ENCODE peak calls at places on chromosomes 4 and X, in eight cellular contexts. U, G, F, A, P, S, V and I are unnamed samples.

GRCh38 chr4:154366956-154367355 is 124.6 kb downstream of the DCHS2 start:
- DNase-seq in U (peak), G (no peak), F (no peak), A (no peak), P (no peak), S (no peak), V (no peak), I (no peak)

GRCh38 chr4:182492456-182492855 is 249.3 kb downstream of the TENM3 start:
- DNase-seq in U (no peak), G (peak), F (no peak), A (peak), P (no peak), S (no peak), V (no peak), I (no peak)

GRCh38 chr4:78552398-78553396 is 1.1 kb downstream of the ANXA3 start:
- DNase-seq in U (peak), G (peak), F (no peak), A (no peak), P (no peak), S (no peak), V (no peak), I (no peak)

GRCh38 chr4:179855471-179855870 is 2387.7 kb upstream of the TENM3 start:
- DNase-seq in U (no peak), G (no peak), F (no peak), A (no peak), P (no peak), S (no peak), V (no peak), I (no peak)

GRCh38 chr4:3271131-3271530 is 21.7 kb upstream of the RGS12 start:
- DNase-seq in U (no peak), G (no peak), F (no peak), A (no peak), P (peak), S (no peak), V (no peak), I (no peak)

GRCh38 chr4:3792813-3793212 is 26.6 kb downstream of the ADRA2C start:
- DNase-seq in U (peak), G (peak), F (no peak), A (no peak), P (no peak), S (no peak), V (no peak), I (peak)

GRCh38 chr4:16865897-16866283 is 32.6 kb downstream of the LDB2 start:
- DNase-seq in U (no peak), G (no peak), F (no peak), A (no peak), P (no peak), S (no peak), V (no peak), I (no peak)

GRCh38 chrX:154056739-154057367 is 37.2 kb upstream of the IRAK1 start:
- DNase-seq in U (no peak), G (no peak), F (no peak), A (no peak), P (no peak), S (no peak), V (no peak), I (no peak)

GRCh38 chr4:143514432-143514831 is 930 bp downstream of the SMARCA5 start:
- DNase-seq in U (peak), G (peak), F (peak), A (peak), P (peak), S (no peak), V (peak), I (peak)

GRCh38 chr4:52574036-52574435 is 85.1 kb downstream of the USP46 start:
- DNase-seq in U (no peak), G (no peak), F (no peak), A (no peak), P (no peak), S (no peak), V (no peak), I (no peak)

GRCh38 chrX:16828126-16828908 is 41.8 kb downstream of the RBBP7 start:
- DNase-seq in U (no peak), G (no peak), F (no peak), A (peak), P (no peak), S (no peak), V (no peak), I (no peak)

GRCh38 chr4:153643406-153644016 is 40.6 kb upstream of the TLR2 start:
- DNase-seq in U (no peak), G (peak), F (no peak), A (peak), P (no peak), S (no peak), V (no peak), I (no peak)

GRCh38 chrX:45767021-45767491 is 566.4 kb upstream of the DIPK2B start:
- DNase-seq in U (no peak), G (no peak), F (no peak), A (peak), P (no peak), S (no peak), V (no peak), I (no peak)

GRCh38 chr4:142452132-142452855 is 393.8 kb downstream of the INPP4B start:
- DNase-seq in U (no peak), G (no peak), F (no peak), A (no peak), P (no peak), S (no peak), V (no peak), I (no peak)

GRCh38 chr4:5629542-5629941 is 78.8 kb downstream of the EVC2 start:
- DNase-seq in U (no peak), G (no peak), F (no peak), A (no peak), P (no peak), S (no peak), V (no peak), I (no peak)

GRCh38 chrX:22627576-22627975 is 354.9 kb downstream of the CBLL2 start:
- DNase-seq in U (no peak), G (no peak), F (no peak), A (no peak), P (no peak), S (no peak), V (no peak), I (no peak)

GRCh38 chrX:70694339-70695122 is 214.0 kb downstream of the TEX11 start:
- DNase-seq in U (no peak), G (no peak), F (no peak), A (no peak), P (no peak), S (no peak), V (no peak), I (no peak)

GRCh38 chrX:146424422-146424821 is 385.1 kb upstream of the CXorf51B start:
- DNase-seq in U (no peak), G (no peak), F (no peak), A (no peak), P (no peak), S (no peak), V (no peak), I (no peak)

DNA sequence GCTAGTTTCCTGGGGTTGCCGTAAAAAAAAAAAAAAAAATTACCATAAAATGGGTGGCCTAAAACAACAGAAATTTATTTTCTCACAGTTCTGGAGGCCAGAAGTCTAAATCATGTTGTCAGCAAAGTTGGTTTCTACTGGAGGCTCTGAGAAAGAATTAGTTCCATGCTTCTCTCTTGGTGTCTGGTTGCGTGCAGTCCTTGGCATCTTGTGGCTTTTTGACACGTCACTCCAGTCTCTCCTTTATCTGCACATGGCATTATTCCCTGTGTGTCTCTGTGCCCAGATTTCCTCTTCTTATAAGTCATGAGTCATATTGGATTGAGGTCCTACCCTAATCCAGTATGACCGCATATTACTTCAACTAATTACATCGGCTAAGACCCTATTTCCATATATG is 38.7 kb downstream of the SPATA4 start:
- DNase-seq in U (no peak), G (peak), F (no peak), A (peak), P (no peak), S (no peak), V (no peak), I (no peak)
- H3K27ac ChIP-seq in U (no peak), G (peak), F (no peak), A (no peak), P (no peak), S (no peak), V (no peak), I (no peak)

DNA sequence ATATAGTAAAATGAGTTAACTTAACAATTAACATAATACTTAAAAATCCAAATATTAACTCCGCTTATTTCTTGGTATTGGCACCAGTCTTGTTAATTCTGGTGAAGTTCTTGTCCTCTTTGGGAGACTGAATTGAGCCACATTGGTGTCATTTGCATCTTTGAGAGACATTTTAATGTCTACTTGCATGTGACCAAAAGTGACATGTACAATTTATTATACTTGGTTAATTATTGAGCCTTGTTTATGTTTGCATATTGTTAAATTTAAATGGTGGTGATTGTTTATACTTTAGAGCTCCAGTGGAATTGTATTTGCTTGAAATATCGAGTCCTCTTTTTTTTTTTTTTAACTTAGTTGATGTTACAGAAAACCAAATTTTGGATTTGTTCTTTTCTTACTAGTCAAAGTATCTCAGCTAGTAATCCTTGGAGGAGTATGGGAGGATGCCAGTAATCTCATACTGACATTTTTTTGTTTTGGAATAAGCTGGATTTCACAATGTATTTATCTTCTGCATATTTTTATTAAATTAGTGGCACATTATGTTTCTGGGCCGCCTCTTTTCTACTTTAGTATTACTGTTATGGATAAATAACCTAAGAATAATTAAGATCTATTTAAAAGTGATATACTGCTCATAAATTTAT is 3.9 kb downstream of the SPCS3 start:
- DNase-seq in U (no peak), G (no peak), F (no peak), A (peak), P (no peak), S (no peak), V (no peak), I (no peak)
- H3K27ac ChIP-seq in U (no peak), G (no peak), F (no peak), A (no peak), P (no peak), S (no peak), V (no peak), I (no peak)

DNA sequence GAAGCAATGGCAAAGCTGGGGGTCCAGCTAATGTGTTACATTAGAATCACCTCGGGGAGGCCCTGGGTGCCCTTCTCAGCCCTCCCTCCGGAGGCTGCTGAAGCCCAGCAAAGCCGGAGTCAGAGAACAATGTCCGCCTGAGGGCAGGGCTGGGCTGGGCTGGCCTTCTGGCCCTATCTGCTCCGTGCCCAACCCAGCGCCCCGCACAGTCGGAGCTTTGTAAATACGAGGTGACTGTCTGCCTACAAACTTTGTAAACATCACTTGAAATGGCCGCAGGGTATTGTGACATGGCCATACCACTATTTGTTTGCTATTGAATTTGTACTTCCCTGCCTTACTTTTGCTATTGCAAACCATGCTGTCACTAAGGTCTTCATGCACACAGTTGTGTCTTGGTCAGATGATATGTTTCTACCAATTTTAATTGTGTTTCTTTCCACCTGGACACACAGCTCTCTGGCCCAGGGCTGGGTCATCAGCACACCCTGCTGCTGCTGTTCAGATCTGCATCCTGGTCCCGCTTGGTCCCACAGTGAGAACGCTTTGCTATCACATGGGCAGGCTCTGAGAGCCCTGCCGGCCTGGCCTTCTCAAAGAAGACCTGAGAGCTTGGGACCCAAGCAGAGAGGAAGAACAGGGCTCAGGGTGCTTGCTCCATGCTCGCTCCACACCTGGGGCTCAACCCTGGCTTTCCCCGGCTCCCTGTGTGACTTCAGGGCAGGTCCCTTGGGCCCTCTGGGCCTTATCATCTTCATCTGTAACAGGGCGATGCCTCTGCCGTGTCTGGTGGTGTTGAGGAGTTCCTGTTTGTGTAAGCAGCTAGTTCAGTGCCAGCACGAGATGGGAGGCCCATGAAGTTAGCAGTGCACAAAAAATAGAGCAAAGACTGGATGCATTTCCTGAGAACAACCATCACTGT is 2.2 kb downstream of the S100P start:
- DNase-seq in U (peak), G (no peak), F (no peak), A (no peak), P (no peak), S (no peak), V (peak), I (no peak)
- H3K27ac ChIP-seq in U (no peak), G (no peak), F (no peak), A (peak), P (no peak), S (peak), V (peak), I (no peak)

DNA sequence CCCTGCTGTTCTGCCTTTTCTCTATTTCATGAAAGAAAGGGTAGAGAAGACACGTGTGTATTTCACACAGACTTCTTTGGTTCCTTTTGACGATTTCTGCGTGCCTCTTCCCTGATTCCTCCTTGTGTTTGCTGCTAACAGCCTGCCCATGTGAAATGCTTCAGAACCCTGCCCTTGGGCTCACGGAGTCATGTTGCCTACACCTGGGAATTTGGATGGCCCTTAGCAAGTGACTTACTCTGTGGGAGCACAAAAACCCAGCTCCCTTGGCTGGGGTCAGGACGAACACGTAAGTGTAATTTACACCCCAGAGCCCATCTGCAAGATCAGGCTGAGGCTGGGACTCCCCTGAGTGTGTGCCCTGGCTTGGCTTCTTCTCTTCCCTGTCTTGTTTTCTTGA is 220.3 kb upstream of the BCOR start:
- DNase-seq in U (no peak), G (no peak), F (no peak), A (no peak), P (no peak), S (no peak), V (no peak), I (peak)
- H3K27ac ChIP-seq in U (no peak), G (no peak), F (no peak), A (no peak), P (no peak), S (no peak), V (no peak), I (peak)